ENCODE peak calls at places on chromosomes 3 and 15, in four cellular contexts. A, Z, M and I are unnamed samples.

GRCh38 chr3:146067048-146067447 is 93.9 kb downstream of the PLOD2 start:
- DNase-seq in M (peak), Z (no peak), A (no peak), I (no peak)

GRCh38 chr15:101267320-101268104 is 9.8 kb downstream of the SELENOS start:
- DNase-seq in M (no peak), Z (no peak), A (no peak), I (peak)

GRCh38 chr3:41241800-41242571 is 42.7 kb downstream of the CTNNB1 start:
- DNase-seq in Z (no peak), M (no peak), A (no peak), I (no peak)

GRCh38 chr15:50315814-50316630 is 39.0 kb downstream of the GABPB1 start:
- DNase-seq in Z (no peak), A (peak), M (peak), I (peak)

GRCh38 chr3:129604942-129605592 is 1.4 kb downstream of the PLXND1 start:
- DNase-seq in A (no peak), M (no peak), Z (no peak), I (no peak)

GRCh38 chr15:98785796-98786581 is 137.7 kb downstream of the IGF1R start:
- DNase-seq in A (peak), Z (no peak), M (no peak), I (peak)

GRCh38 chr3:73270839-73271483 is 209.5 kb downstream of the EBLN2 start:
- DNase-seq in M (no peak), Z (no peak), A (no peak), I (no peak)

GRCh38 chr3:100697183-100697582 is 12.1 kb upstream of the TFG start:
- DNase-seq in Z (no peak), M (no peak), A (no peak), I (no peak)

GRCh38 chr3:105853801-105854432 is 14.9 kb downstream of the CBLB start:
- DNase-seq in A (no peak), M (no peak), Z (no peak), I (no peak)

GRCh38 chr15:59501531-59502113 is 63.6 kb downstream of the FAM81A start:
- DNase-seq in Z (no peak), A (peak), M (peak), I (peak)

GRCh38 chr3:42526616-42527367 is 24.3 kb downstream of the VIPR1 start:
- DNase-seq in M (no peak), Z (peak), A (no peak), I (no peak)